ENCODE peak calls at places on chromosomes 3 and 15, in ten cellular contexts. E is caudate nucleus; C is anterior cingulate cortex; B is astrocyte of the spinal cord; R is T-cell; N is hypothalamus; O is effector CD4-positive, alpha-beta T cell; P is MM.1S; U is epithelial cell of esophagus; S is AG09319. L is an unnamed sample.

GRCh38 chr3:67517781-67518180 is 136.6 kb downstream of the SUCLG2 start:
- DNase-seq in E (no peak), C (no peak), R (no peak), O (no peak), P (no peak), S (no peak), B (no peak), U (no peak), N (no peak), L (no peak)

GRCh38 chr3:71680588-71680987 is 44.6 kb downstream of the EIF4E3 start:
- DNase-seq in E (no peak), P (no peak), S (no peak), U (peak; percentile 70), N (no peak), O (no peak), C (no peak), R (no peak), B (peak; percentile 54), L (no peak)

GRCh38 chr3:51681453-51681852 is 10.4 kb downstream of the TEX264 start:
- DNase-seq in N (no peak), S (no peak), R (peak; percentile 41), C (no peak), U (peak; percentile 83), E (no peak), B (no peak), P (peak; percentile 57), O (peak; percentile 26), L (peak; percentile 41)

GRCh38 chr3:31962801-31963205 is 18.3 kb downstream of the OSBPL10 start:
- DNase-seq in R (no peak), O (no peak), E (no peak), N (no peak), B (no peak), U (peak; percentile 57), S (no peak), P (no peak), C (no peak), L (peak; percentile 11)

GRCh38 chr3:50189989-50190388 is 1.4 kb upstream of the GNAT1 start:
- DNase-seq in E (no peak), P (no peak), U (peak; percentile 41), S (no peak), B (no peak), N (no peak), O (no peak), C (no peak), R (no peak), L (no peak)

GRCh38 chr3:195069501-195070251 is 201.3 kb downstream of the XXYLT1 start:
- DNase-seq in S (no peak), R (no peak), N (no peak), E (no peak), U (no peak), C (no peak), B (no peak), O (no peak), P (no peak), L (no peak)

GRCh38 chr3:138136208-138136607 is 4.0 kb upstream of the A4GNT start:
- DNase-seq in C (no peak), P (no peak), N (no peak), B (no peak), E (no peak), U (no peak), O (no peak), R (no peak), S (no peak), L (no peak)

GRCh38 chr3:62586356-62586755 is 213.0 kb upstream of the FEZF2 start:
- DNase-seq in U (no peak), C (no peak), N (no peak), O (no peak), P (no peak), E (no peak), B (peak; percentile 37), R (no peak), S (no peak), L (no peak)

GRCh38 chr3:11651900-11652299 is 8.2 kb upstream of the VGLL4 start:
- DNase-seq in C (no peak), N (no peak), R (no peak), E (no peak), B (peak; percentile 72), O (no peak), U (peak; percentile 31), S (no peak), P (peak; percentile 39), L (no peak)

GRCh38 chr3:53921296-53921695 is 29.6 kb upstream of the SELENOK start:
- DNase-seq in B (no peak), R (no peak), C (no peak), S (no peak), O (no peak), P (no peak), U (peak; percentile 39), N (no peak), E (no peak), L (peak; percentile 18)

GRCh38 chr15:78712797-78713515 is 71.9 kb upstream of the CHRNB4 start:
- DNase-seq in N (no peak), O (no peak), E (no peak), S (no peak), R (no peak), U (no peak), P (no peak), C (no peak), B (no peak), L (no peak)

GRCh38 chr3:31980530-31981205 is 394 bp downstream of the OSBPL10 start:
- DNase-seq in S (no peak), O (no peak), R (peak; percentile 12), B (peak; percentile 56), E (no peak), P (peak; percentile 82), C (no peak), N (no peak), U (peak; percentile 86), L (peak; percentile 47)

GRCh38 chr15:84034831-84035753 is 200.5 kb upstream of the GOLGA6L4 start:
- DNase-seq in O (no peak), U (peak; percentile 59), S (no peak), E (no peak), B (peak; percentile 24), R (no peak), P (peak; percentile 41), C (no peak), N (no peak), L (no peak)

GRCh38 chr3:9116351-9116750 is 133.1 kb downstream of the SRGAP3 start:
- DNase-seq in E (no peak), S (no peak), N (no peak), U (no peak), B (no peak), O (no peak), P (no peak), C (no peak), R (no peak), L (no peak)

GRCh38 chr15:60611592-60612346 is 132.8 kb upstream of the ICE2 start:
- DNase-seq in P (no peak), E (no peak), N (no peak), U (no peak), B (no peak), S (no peak), R (no peak), O (no peak), C (no peak), L (no peak)

GRCh38 chr15:59918994-59919951 is 84.8 kb upstream of the FOXB1 start:
- DNase-seq in C (no peak), N (no peak), E (no peak), B (peak; percentile 79), U (peak; percentile 97), P (no peak), O (no peak), R (no peak), S (no peak), L (no peak)

GRCh38 chr15:62521396-62521795 is 356.3 kb upstream of the C2CD4B start:
- DNase-seq in P (no peak), C (no peak), R (no peak), O (no peak), E (no peak), B (no peak), S (no peak), U (no peak), N (no peak), L (no peak)

GRCh38 chr3:165206454-165207266 is 10.5 kb upstream of the SLITRK3 start:
- DNase-seq in B (peak; percentile 84), P (peak; percentile 91), U (peak; percentile 83), C (peak; percentile 60), O (no peak), E (peak; percentile 13), R (no peak), N (no peak), S (peak; percentile 41), L (no peak)

GRCh38 chr3:105865016-105865623 is 3.7 kb downstream of the CBLB start:
- DNase-seq in U (no peak), S (peak; percentile 63), R (no peak), P (no peak), E (no peak), B (no peak), N (no peak), O (no peak), C (no peak), L (no peak)

GRCh38 chr3:55485208-55485791 is 1.8 kb downstream of the WNT5A start:
- DNase-seq in U (peak; percentile 71), S (peak; percentile 82), E (peak; percentile 14), C (peak; percentile 63), O (no peak), B (peak; percentile 91), R (no peak), N (peak; percentile 50), P (peak; percentile 87), L (no peak)

GRCh38 chr15:35127717-35128116 is 42.6 kb upstream of the NANOGP8 start:
- DNase-seq in U (no peak), B (no peak), R (no peak), C (no peak), N (no peak), O (no peak), E (no peak), P (no peak), S (no peak), L (no peak)

GRCh38 chr3:44365952-44366351 is 27.4 kb downstream of the TCAIM start:
- DNase-seq in E (no peak), C (no peak), O (no peak), U (no peak), B (no peak), P (no peak), R (no peak), S (no peak), N (no peak), L (no peak)

GRCh38 chr3:4984511-4984864 is 5.3 kb downstream of the BHLHE40 start:
- DNase-seq in N (no peak), U (peak; percentile 41), O (no peak), R (no peak), S (no peak), C (no peak), E (no peak), B (peak; percentile 53), P (no peak), L (no peak)

GRCh38 chr3:112773864-112774263 is 72.8 kb downstream of the CD200R1L start:
- DNase-seq in R (peak; percentile 10), N (no peak), P (peak; percentile 99), O (peak; percentile 2), E (no peak), C (no peak), U (peak; percentile 72), B (peak; percentile 46), S (no peak), L (no peak)

GRCh38 chr3:145801699-145802098 is 359.3 kb downstream of the PLOD2 start:
- DNase-seq in E (no peak), N (no peak), C (no peak), O (no peak), R (no peak), P (no peak), B (no peak), U (no peak), S (no peak), L (no peak)

GRCh38 chr15:45129651-45130129 is at the start of the genes DUOX1 and DUOXA1:
- DNase-seq in B (no peak), C (no peak), P (peak; percentile 9), E (no peak), U (peak; percentile 79), R (peak; percentile 18), N (no peak), O (no peak), S (no peak), L (no peak)

GRCh38 chr3:72185549-72186484 is 400.9 kb upstream of the PROK2 start:
- DNase-seq in C (no peak), R (no peak), S (no peak), P (no peak), N (no peak), B (peak; percentile 80), O (no peak), E (no peak), U (peak; percentile 78), L (no peak)

GRCh38 chr15:62119224-62119925 is 45.7 kb downstream of the C2CD4B start:
- DNase-seq in N (no peak), O (no peak), S (peak; percentile 79), R (no peak), B (peak; percentile 93), P (no peak), U (peak; percentile 97), C (no peak), E (no peak), L (no peak)

L was measured in naive thymus-derived CD8-positive, alpha-beta T cell.